ENCODE peak calls at places on chromosomes 5 and 9, in nine cellular contexts. One of them, this sample, is unnamed.

GRCh38 chr9:115198018-115198417 is 80.1 kb upstream of the TNC start:
- DNase-seq in heart left ventricle: peak; percentile 29
- DNase-seq in gastrocnemius medialis: peak; percentile 37
- DNase-seq in transverse colon: peak; percentile 38
- DNase-seq in erythroblast: no peak
- DNase-seq in IMR-90: peak; percentile 79
- DNase-seq in stomach: no peak
- DNase-seq in upper lobe of left lung: peak; percentile 29
- DNase-seq in esophagus squamous epithelium: no peak
- DNase-seq in this sample: no peak

GRCh38 chr9:83081846-83082245 is 18.9 kb upstream of the RASEF start:
- DNase-seq in heart left ventricle: no peak
- DNase-seq in gastrocnemius medialis: no peak
- DNase-seq in transverse colon: no peak
- DNase-seq in erythroblast: no peak
- DNase-seq in IMR-90: no peak
- DNase-seq in stomach: no peak
- DNase-seq in upper lobe of left lung: no peak
- DNase-seq in esophagus squamous epithelium: no peak
- DNase-seq in this sample: no peak

GRCh38 chr9:85401998-85402397 is 339.8 kb downstream of the AGTPBP1 start:
- DNase-seq in heart left ventricle: no peak
- DNase-seq in gastrocnemius medialis: no peak
- DNase-seq in transverse colon: no peak
- DNase-seq in erythroblast: no peak
- DNase-seq in IMR-90: no peak
- DNase-seq in stomach: no peak
- DNase-seq in upper lobe of left lung: no peak
- DNase-seq in esophagus squamous epithelium: no peak
- DNase-seq in this sample: no peak

GRCh38 chr9:115012476-115012875 is 82.1 kb upstream of the TNFSF8 start:
- DNase-seq in heart left ventricle: no peak
- DNase-seq in gastrocnemius medialis: no peak
- DNase-seq in transverse colon: no peak
- DNase-seq in erythroblast: no peak
- DNase-seq in IMR-90: no peak
- DNase-seq in stomach: no peak
- DNase-seq in upper lobe of left lung: no peak
- DNase-seq in esophagus squamous epithelium: no peak
- DNase-seq in this sample: no peak

GRCh38 chr9:109448223-109448622 is 49.9 kb downstream of the PTPN3 start:
- DNase-seq in heart left ventricle: no peak
- DNase-seq in gastrocnemius medialis: no peak
- DNase-seq in transverse colon: no peak
- DNase-seq in erythroblast: no peak
- DNase-seq in IMR-90: peak; percentile 71
- DNase-seq in stomach: no peak
- DNase-seq in upper lobe of left lung: no peak
- DNase-seq in esophagus squamous epithelium: no peak
- DNase-seq in this sample: no peak

GRCh38 chr5:1125030-1125357 is 13.1 kb upstream of the SLC12A7 start:
- DNase-seq in heart left ventricle: peak; percentile 79
- DNase-seq in gastrocnemius medialis: peak; percentile 63
- DNase-seq in transverse colon: no peak
- DNase-seq in erythroblast: no peak
- DNase-seq in IMR-90: peak; percentile 50
- DNase-seq in stomach: no peak
- DNase-seq in upper lobe of left lung: no peak
- DNase-seq in esophagus squamous epithelium: no peak
- DNase-seq in this sample: no peak

GRCh38 chr9:83715221-83715620 is 7.5 kb upstream of the UBQLN1 start:
- DNase-seq in heart left ventricle: no peak
- DNase-seq in gastrocnemius medialis: no peak
- DNase-seq in transverse colon: no peak
- DNase-seq in erythroblast: no peak
- DNase-seq in IMR-90: peak; percentile 20
- DNase-seq in stomach: no peak
- DNase-seq in upper lobe of left lung: no peak
- DNase-seq in esophagus squamous epithelium: no peak
- DNase-seq in this sample: no peak

GRCh38 chr9:91474656-91475055 is 51.0 kb upstream of the NFIL3 start:
- DNase-seq in heart left ventricle: no peak
- DNase-seq in gastrocnemius medialis: no peak
- DNase-seq in transverse colon: no peak
- DNase-seq in erythroblast: no peak
- DNase-seq in IMR-90: peak; percentile 73
- DNase-seq in stomach: no peak
- DNase-seq in upper lobe of left lung: no peak
- DNase-seq in esophagus squamous epithelium: no peak
- DNase-seq in this sample: no peak

GRCh38 chr5:10451137-10451824 is 9.6 kb downstream of the ROPN1L start:
- DNase-seq in heart left ventricle: no peak
- DNase-seq in gastrocnemius medialis: no peak
- DNase-seq in transverse colon: no peak
- DNase-seq in erythroblast: no peak
- DNase-seq in IMR-90: no peak
- DNase-seq in stomach: no peak
- DNase-seq in upper lobe of left lung: peak; percentile 51
- DNase-seq in esophagus squamous epithelium: no peak
- DNase-seq in this sample: no peak

GRCh38 chr5:152503206-152503605 is 98.1 kb upstream of the NMUR2 start:
- DNase-seq in heart left ventricle: no peak
- DNase-seq in gastrocnemius medialis: no peak
- DNase-seq in transverse colon: no peak
- DNase-seq in erythroblast: no peak
- DNase-seq in IMR-90: no peak
- DNase-seq in stomach: no peak
- DNase-seq in upper lobe of left lung: no peak
- DNase-seq in esophagus squamous epithelium: no peak
- DNase-seq in this sample: no peak

GRCh38 chr9:97710356-97711222 is 13.4 kb upstream of the XPA start:
- DNase-seq in heart left ventricle: peak; percentile 35
- DNase-seq in gastrocnemius medialis: peak; percentile 19
- DNase-seq in transverse colon: peak; percentile 25
- DNase-seq in erythroblast: peak; percentile 59
- DNase-seq in IMR-90: peak; percentile 66
- DNase-seq in stomach: peak; percentile 51
- DNase-seq in upper lobe of left lung: peak; percentile 54
- DNase-seq in esophagus squamous epithelium: no peak
- DNase-seq in this sample: peak; percentile 33

GRCh38 chr5:88883059-88883565 is at the start of gene MEF2C:
- DNase-seq in heart left ventricle: peak; percentile 86
- DNase-seq in gastrocnemius medialis: peak; percentile 82
- DNase-seq in transverse colon: peak; percentile 78
- DNase-seq in erythroblast: peak; percentile 78
- DNase-seq in IMR-90: peak; percentile 81
- DNase-seq in stomach: peak; percentile 51
- DNase-seq in upper lobe of left lung: peak; percentile 72
- DNase-seq in esophagus squamous epithelium: peak; percentile 21
- DNase-seq in this sample: peak; percentile 74

DNA sequence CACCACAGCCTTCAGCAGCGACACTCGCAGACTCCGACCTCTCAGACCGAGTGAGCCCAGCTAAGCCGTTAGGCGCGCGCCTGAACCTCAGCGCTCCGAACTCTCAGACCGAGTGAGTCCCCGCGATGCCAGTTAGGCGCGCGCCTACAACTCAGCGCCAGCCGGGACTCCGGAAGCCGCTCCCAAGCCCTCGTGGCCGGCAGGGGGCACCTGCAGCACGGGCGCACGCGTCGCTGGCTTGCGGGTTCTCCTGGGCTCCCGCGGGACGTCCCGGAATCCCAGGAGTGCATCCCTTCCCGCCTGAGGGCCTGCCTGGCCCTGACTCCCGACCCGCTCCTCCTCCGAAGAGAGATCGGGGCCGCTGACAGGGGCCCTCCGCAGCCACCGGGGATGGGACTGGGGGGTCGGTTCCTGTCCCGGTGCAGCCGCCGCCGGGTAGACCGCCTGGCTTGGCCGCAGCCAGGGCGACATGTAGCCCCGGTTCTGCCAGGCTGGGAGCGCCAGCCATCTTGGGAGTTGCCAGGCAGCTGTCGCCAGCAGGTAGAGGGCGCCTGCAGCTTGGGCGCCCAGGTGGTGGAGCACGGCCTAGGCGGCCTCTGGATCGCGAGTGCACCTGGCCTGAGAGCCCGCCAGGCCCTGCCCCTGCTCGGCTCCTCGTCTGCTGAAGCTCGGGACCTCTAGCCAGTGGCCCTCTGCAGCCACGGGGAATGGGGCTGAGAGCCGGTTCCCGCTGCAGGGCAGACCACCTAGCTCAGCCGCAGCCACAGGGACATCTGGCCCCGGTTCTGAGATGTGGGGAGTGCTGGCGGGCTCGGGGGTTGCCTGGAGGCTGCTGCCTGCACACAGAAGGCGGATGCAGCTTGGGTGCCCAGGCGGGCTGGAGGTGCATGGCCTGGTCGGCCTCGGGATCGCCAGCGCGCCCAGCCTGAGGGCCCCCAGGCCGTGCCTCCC is at the start of gene ANKRD18A:
- DNase-seq in heart left ventricle: peak; percentile 48
- DNase-seq in gastrocnemius medialis: no peak
- DNase-seq in transverse colon: peak; percentile 90
- DNase-seq in erythroblast: peak; percentile 70
- DNase-seq in IMR-90: peak; percentile 41
- DNase-seq in stomach: peak; percentile 92
- DNase-seq in upper lobe of left lung: peak; percentile 92
- DNase-seq in esophagus squamous epithelium: no peak
- DNase-seq in this sample: peak; percentile 31
- TF ChIP-seq POLR2A in heart left ventricle: no peak
- TF ChIP-seq POLR2A in gastrocnemius medialis: no peak
- TF ChIP-seq POLR2A in transverse colon: peak; percentile 53
- TF ChIP-seq POLR2A in erythroblast: no peak
- TF ChIP-seq POLR2A in IMR-90: no peak
- TF ChIP-seq POLR2A in stomach: no peak
- TF ChIP-seq POLR2A in upper lobe of left lung: no peak
- TF ChIP-seq POLR2A in esophagus squamous epithelium: no peak
- TF ChIP-seq POLR2A in this sample: no peak

GRCh38 chr9:95007470-95007869 is 281.0 kb downstream of the AOPEP start:
- DNase-seq in heart left ventricle: peak; percentile 34
- DNase-seq in gastrocnemius medialis: no peak
- DNase-seq in transverse colon: no peak
- DNase-seq in erythroblast: no peak
- DNase-seq in IMR-90: no peak
- DNase-seq in stomach: no peak
- DNase-seq in upper lobe of left lung: no peak
- DNase-seq in esophagus squamous epithelium: no peak
- DNase-seq in this sample: no peak

GRCh38 chr9:95001720-95002119 is 275.2 kb downstream of the AOPEP start:
- DNase-seq in heart left ventricle: no peak
- DNase-seq in gastrocnemius medialis: no peak
- DNase-seq in transverse colon: no peak
- DNase-seq in erythroblast: no peak
- DNase-seq in IMR-90: no peak
- DNase-seq in stomach: no peak
- DNase-seq in upper lobe of left lung: no peak
- DNase-seq in esophagus squamous epithelium: no peak
- DNase-seq in this sample: no peak

GRCh38 chr9:95003694-95004451 is 277.4 kb downstream of the AOPEP start:
- DNase-seq in heart left ventricle: peak; percentile 71
- DNase-seq in gastrocnemius medialis: peak; percentile 32
- DNase-seq in transverse colon: peak; percentile 70
- DNase-seq in erythroblast: peak; percentile 35
- DNase-seq in IMR-90: peak; percentile 53
- DNase-seq in stomach: peak; percentile 60
- DNase-seq in upper lobe of left lung: peak; percentile 52
- DNase-seq in esophagus squamous epithelium: no peak
- DNase-seq in this sample: peak; percentile 91

GRCh38 chr9:95005276-95006141 is 279.0 kb downstream of the AOPEP start:
- DNase-seq in heart left ventricle: no peak
- DNase-seq in gastrocnemius medialis: no peak
- DNase-seq in transverse colon: no peak
- DNase-seq in erythroblast: no peak
- DNase-seq in IMR-90: no peak
- DNase-seq in stomach: no peak
- DNase-seq in upper lobe of left lung: no peak
- DNase-seq in esophagus squamous epithelium: no peak
- DNase-seq in this sample: no peak

GRCh38 chr9:95004452-95005275 is 278.2 kb downstream of the AOPEP start:
- DNase-seq in heart left ventricle: peak; percentile 75
- DNase-seq in gastrocnemius medialis: peak; percentile 59
- DNase-seq in transverse colon: peak; percentile 76
- DNase-seq in erythroblast: peak; percentile 61
- DNase-seq in IMR-90: no peak
- DNase-seq in stomach: peak; percentile 74
- DNase-seq in upper lobe of left lung: peak; percentile 60
- DNase-seq in esophagus squamous epithelium: no peak
- DNase-seq in this sample: no peak
- TF ChIP-seq POLR2A in heart left ventricle: peak; percentile 60
- TF ChIP-seq POLR2A in gastrocnemius medialis: peak; percentile 57
- TF ChIP-seq POLR2A in transverse colon: peak; percentile 35
- TF ChIP-seq POLR2A in erythroblast: no peak
- TF ChIP-seq POLR2A in IMR-90: no peak
- TF ChIP-seq POLR2A in stomach: no peak
- TF ChIP-seq POLR2A in upper lobe of left lung: no peak
- TF ChIP-seq POLR2A in esophagus squamous epithelium: no peak
- TF ChIP-seq POLR2A in this sample: no peak

GRCh38 chr5:36875789-36876388 is 680 bp upstream of the NIPBL start:
- DNase-seq in heart left ventricle: peak; percentile 85
- DNase-seq in gastrocnemius medialis: peak; percentile 78
- DNase-seq in transverse colon: peak; percentile 86
- DNase-seq in erythroblast: peak; percentile 88
- DNase-seq in IMR-90: peak; percentile 78
- DNase-seq in stomach: peak; percentile 82
- DNase-seq in upper lobe of left lung: peak; percentile 91
- DNase-seq in esophagus squamous epithelium: peak; percentile 13
- DNase-seq in this sample: peak; percentile 55
- TF ChIP-seq POLR2A in heart left ventricle: no peak
- TF ChIP-seq POLR2A in gastrocnemius medialis: no peak
- TF ChIP-seq POLR2A in transverse colon: no peak
- TF ChIP-seq POLR2A in erythroblast: peak; percentile 30
- TF ChIP-seq POLR2A in IMR-90: no peak
- TF ChIP-seq POLR2A in stomach: no peak
- TF ChIP-seq POLR2A in upper lobe of left lung: no peak
- TF ChIP-seq POLR2A in esophagus squamous epithelium: no peak
- TF ChIP-seq POLR2A in this sample: no peak

DNA sequence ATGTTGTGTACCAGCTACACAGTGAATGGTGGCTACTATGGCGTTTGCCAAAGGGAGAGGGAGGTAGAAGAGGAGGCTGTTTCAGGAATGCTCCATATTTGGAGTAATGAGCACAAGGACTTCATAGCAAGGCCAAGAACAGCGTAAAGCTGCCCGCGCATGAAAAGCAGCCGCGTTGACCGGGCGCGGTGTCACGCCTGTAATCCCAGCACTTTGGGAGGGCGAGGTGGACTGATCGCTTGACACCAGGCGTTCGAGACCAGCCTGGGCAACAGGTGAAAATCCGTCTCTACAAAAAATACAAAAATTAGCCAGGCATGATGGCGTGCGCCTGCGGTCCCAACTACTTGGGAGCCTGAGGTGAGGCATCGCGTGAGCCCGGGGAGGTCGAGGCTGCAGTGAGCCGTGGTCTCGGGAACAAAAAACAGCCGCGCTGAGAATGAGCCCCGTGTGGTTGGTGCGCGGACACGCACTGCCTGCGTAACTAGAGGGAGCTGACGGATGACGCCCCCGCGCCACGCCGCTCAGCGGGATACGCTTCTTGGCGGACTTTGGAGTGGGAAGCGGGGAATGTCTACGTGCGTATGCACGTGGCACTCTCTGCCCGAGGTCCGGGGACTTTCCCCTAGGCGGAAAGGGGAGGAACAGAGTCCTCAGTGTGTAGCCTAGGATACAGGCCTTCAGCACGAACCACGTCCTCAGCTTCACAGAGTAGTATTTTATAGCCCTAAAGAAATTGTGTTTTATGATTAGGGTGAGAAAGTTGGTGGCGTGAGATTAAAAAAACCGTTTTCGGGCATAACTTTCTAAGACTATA is at the start of gene RMRP:
- DNase-seq in heart left ventricle: peak; percentile 98
- DNase-seq in gastrocnemius medialis: peak; percentile 98
- DNase-seq in transverse colon: peak; percentile 97
- DNase-seq in erythroblast: peak; percentile 95
- DNase-seq in IMR-90: peak; percentile 100
- DNase-seq in stomach: peak; percentile 97
- DNase-seq in upper lobe of left lung: peak; percentile 97
- DNase-seq in esophagus squamous epithelium: peak; percentile 71
- DNase-seq in this sample: peak; percentile 95
- TF ChIP-seq POLR2A in heart left ventricle: peak; percentile 31
- TF ChIP-seq POLR2A in gastrocnemius medialis: peak; percentile 56
- TF ChIP-seq POLR2A in transverse colon: peak; percentile 81
- TF ChIP-seq POLR2A in erythroblast: no peak
- TF ChIP-seq POLR2A in IMR-90: no peak
- TF ChIP-seq POLR2A in stomach: no peak
- TF ChIP-seq POLR2A in upper lobe of left lung: no peak
- TF ChIP-seq POLR2A in esophagus squamous epithelium: no peak
- TF ChIP-seq POLR2A in this sample: no peak

This sample was measured in lower leg skin.